ENCODE peak calls at places on chromosomes 2 and 18, in eight cellular contexts. One of them, this sample, is unnamed.
A peak's percentile ranks its signal among the peaks of the same experiment; 100 is the strongest.

GRCh38 chr2:119474371-119475224 is 42.9 kb downstream of the TMEM37 start:
- DNase-seq in uterus: no peak
- DNase-seq in WTC11: no peak
- DNase-seq in AG10803: no peak
- DNase-seq in activated CD8-positive, alpha-beta T cell treated with anti-CD3 and anti-CD28 coated beads for 36 hours: no peak
- DNase-seq in left lung: no peak
- DNase-seq in IMR-90: no peak
- DNase-seq in mesothelial cell of epicardium: no peak
- DNase-seq in this sample: no peak

GRCh38 chr2:238763471-238763995 is 84.4 kb upstream of the TWIST2 start:
- DNase-seq in activated CD8-positive, alpha-beta T cell treated with anti-CD3 and anti-CD28 coated beads for 36 hours: no peak
- DNase-seq in left lung: no peak
- DNase-seq in AG10803: no peak
- DNase-seq in uterus: no peak
- DNase-seq in mesothelial cell of epicardium: no peak
- DNase-seq in IMR-90: no peak
- DNase-seq in WTC11: no peak
- DNase-seq in this sample: no peak

GRCh38 chr2:169363570-169364150 is 1.3 kb upstream of the LRP2 start:
- DNase-seq in activated CD8-positive, alpha-beta T cell treated with anti-CD3 and anti-CD28 coated beads for 36 hours: peak; percentile 79
- DNase-seq in AG10803: no peak
- DNase-seq in WTC11: peak; percentile 47
- DNase-seq in left lung: peak; percentile 65
- DNase-seq in uterus: no peak
- DNase-seq in IMR-90: no peak
- DNase-seq in mesothelial cell of epicardium: peak; percentile 53
- DNase-seq in this sample: peak; percentile 34

GRCh38 chr2:237488901-237489860 is 2.1 kb downstream of the MLPH start:
- DNase-seq in AG10803: peak; percentile 41
- DNase-seq in activated CD8-positive, alpha-beta T cell treated with anti-CD3 and anti-CD28 coated beads for 36 hours: no peak
- DNase-seq in uterus: no peak
- DNase-seq in IMR-90: peak; percentile 45
- DNase-seq in mesothelial cell of epicardium: no peak
- DNase-seq in WTC11: no peak
- DNase-seq in left lung: no peak
- DNase-seq in this sample: no peak

GRCh38 chr2:187862715-187863114 is 308.5 kb upstream of the TFPI start:
- DNase-seq in AG10803: no peak
- DNase-seq in mesothelial cell of epicardium: no peak
- DNase-seq in WTC11: no peak
- DNase-seq in uterus: no peak
- DNase-seq in IMR-90: no peak
- DNase-seq in activated CD8-positive, alpha-beta T cell treated with anti-CD3 and anti-CD28 coated beads for 36 hours: no peak
- DNase-seq in left lung: no peak
- DNase-seq in this sample: no peak

GRCh38 chr2:99489758-99490087 is at the start of gene REV1:
- DNase-seq in mesothelial cell of epicardium: no peak
- DNase-seq in WTC11: no peak
- DNase-seq in AG10803: no peak
- DNase-seq in uterus: no peak
- DNase-seq in activated CD8-positive, alpha-beta T cell treated with anti-CD3 and anti-CD28 coated beads for 36 hours: no peak
- DNase-seq in IMR-90: no peak
- DNase-seq in left lung: no peak
- DNase-seq in this sample: no peak

GRCh38 chr2:120434487-120434886 is 88.6 kb downstream of the INHBB start:
- DNase-seq in left lung: no peak
- DNase-seq in AG10803: peak; percentile 95
- DNase-seq in WTC11: no peak
- DNase-seq in uterus: no peak
- DNase-seq in activated CD8-positive, alpha-beta T cell treated with anti-CD3 and anti-CD28 coated beads for 36 hours: no peak
- DNase-seq in IMR-90: no peak
- DNase-seq in mesothelial cell of epicardium: no peak
- DNase-seq in this sample: no peak

GRCh38 chr18:4599312-4599711 is 144.2 kb upstream of the DLGAP1 start:
- DNase-seq in AG10803: no peak
- DNase-seq in IMR-90: no peak
- DNase-seq in WTC11: peak; percentile 51
- DNase-seq in mesothelial cell of epicardium: no peak
- DNase-seq in left lung: no peak
- DNase-seq in activated CD8-positive, alpha-beta T cell treated with anti-CD3 and anti-CD28 coated beads for 36 hours: no peak
- DNase-seq in uterus: no peak
- DNase-seq in this sample: no peak

GRCh38 chr18:14970027-14970426 is 222.1 kb downstream of the ANKRD30B start:
- DNase-seq in activated CD8-positive, alpha-beta T cell treated with anti-CD3 and anti-CD28 coated beads for 36 hours: no peak
- DNase-seq in mesothelial cell of epicardium: no peak
- DNase-seq in WTC11: no peak
- DNase-seq in left lung: no peak
- DNase-seq in IMR-90: no peak
- DNase-seq in AG10803: peak; percentile 50
- DNase-seq in uterus: no peak
- DNase-seq in this sample: no peak

GRCh38 chr2:23375448-23375847 is 9.5 kb upstream of the KLHL29 start:
- DNase-seq in WTC11: no peak
- DNase-seq in left lung: no peak
- DNase-seq in uterus: no peak
- DNase-seq in AG10803: no peak
- DNase-seq in mesothelial cell of epicardium: no peak
- DNase-seq in activated CD8-positive, alpha-beta T cell treated with anti-CD3 and anti-CD28 coated beads for 36 hours: no peak
- DNase-seq in IMR-90: peak; percentile 24
- DNase-seq in this sample: no peak

GRCh38 chr2:29477186-29477585 is 362.0 kb downstream of the CLIP4 start:
- DNase-seq in activated CD8-positive, alpha-beta T cell treated with anti-CD3 and anti-CD28 coated beads for 36 hours: no peak
- DNase-seq in WTC11: no peak
- DNase-seq in AG10803: peak; percentile 24
- DNase-seq in IMR-90: no peak
- DNase-seq in left lung: no peak
- DNase-seq in uterus: no peak
- DNase-seq in mesothelial cell of epicardium: no peak
- DNase-seq in this sample: no peak

GRCh38 chr2:6309415-6310185 is 556.1 kb downstream of the CMPK2 start:
- DNase-seq in WTC11: no peak
- DNase-seq in AG10803: no peak
- DNase-seq in IMR-90: no peak
- DNase-seq in mesothelial cell of epicardium: no peak
- DNase-seq in activated CD8-positive, alpha-beta T cell treated with anti-CD3 and anti-CD28 coated beads for 36 hours: no peak
- DNase-seq in uterus: no peak
- DNase-seq in left lung: no peak
- DNase-seq in this sample: no peak

GRCh38 chr2:152814475-152815030 is 96.1 kb downstream of the ARL6IP6 start:
- DNase-seq in mesothelial cell of epicardium: no peak
- DNase-seq in AG10803: no peak
- DNase-seq in uterus: no peak
- DNase-seq in IMR-90: no peak
- DNase-seq in WTC11: no peak
- DNase-seq in left lung: no peak
- DNase-seq in activated CD8-positive, alpha-beta T cell treated with anti-CD3 and anti-CD28 coated beads for 36 hours: no peak
- DNase-seq in this sample: no peak

GRCh38 chr18:49500136-49500921 is 13.3 kb upstream of the C18orf32 start:
- DNase-seq in AG10803: no peak
- DNase-seq in WTC11: no peak
- DNase-seq in mesothelial cell of epicardium: no peak
- DNase-seq in IMR-90: no peak
- DNase-seq in activated CD8-positive, alpha-beta T cell treated with anti-CD3 and anti-CD28 coated beads for 36 hours: no peak
- DNase-seq in uterus: no peak
- DNase-seq in left lung: no peak
- DNase-seq in this sample: no peak

GRCh38 chr2:2876350-2877042 is 501.1 kb downstream of the EIPR1 start:
- DNase-seq in AG10803: no peak
- DNase-seq in mesothelial cell of epicardium: no peak
- DNase-seq in activated CD8-positive, alpha-beta T cell treated with anti-CD3 and anti-CD28 coated beads for 36 hours: no peak
- DNase-seq in IMR-90: no peak
- DNase-seq in uterus: no peak
- DNase-seq in left lung: no peak
- DNase-seq in WTC11: no peak
- DNase-seq in this sample: no peak

GRCh38 chr2:157444643-157445040 is 753 bp upstream of the CYTIP start:
- DNase-seq in uterus: no peak
- DNase-seq in activated CD8-positive, alpha-beta T cell treated with anti-CD3 and anti-CD28 coated beads for 36 hours: peak; percentile 68
- DNase-seq in IMR-90: no peak
- DNase-seq in AG10803: no peak
- DNase-seq in mesothelial cell of epicardium: no peak
- DNase-seq in left lung: no peak
- DNase-seq in WTC11: no peak
- DNase-seq in this sample: no peak

GRCh38 chr2:121052023-121052422 is 233.0 kb downstream of the TFCP2L1 start:
- DNase-seq in activated CD8-positive, alpha-beta T cell treated with anti-CD3 and anti-CD28 coated beads for 36 hours: no peak
- DNase-seq in AG10803: no peak
- DNase-seq in uterus: no peak
- DNase-seq in IMR-90: no peak
- DNase-seq in left lung: peak; percentile 19
- DNase-seq in WTC11: no peak
- DNase-seq in mesothelial cell of epicardium: no peak
- DNase-seq in this sample: no peak

GRCh38 chr18:28584726-28585125 is 407.8 kb upstream of the CDH2 start:
- DNase-seq in uterus: no peak
- DNase-seq in WTC11: peak; percentile 17
- DNase-seq in IMR-90: peak; percentile 65
- DNase-seq in mesothelial cell of epicardium: no peak
- DNase-seq in left lung: no peak
- DNase-seq in AG10803: peak; percentile 82
- DNase-seq in activated CD8-positive, alpha-beta T cell treated with anti-CD3 and anti-CD28 coated beads for 36 hours: no peak
- DNase-seq in this sample: no peak

GRCh38 chr2:224749136-224749535 is 33.0 kb upstream of the CCDC195 start:
- DNase-seq in left lung: no peak
- DNase-seq in mesothelial cell of epicardium: no peak
- DNase-seq in IMR-90: no peak
- DNase-seq in WTC11: no peak
- DNase-seq in activated CD8-positive, alpha-beta T cell treated with anti-CD3 and anti-CD28 coated beads for 36 hours: no peak
- DNase-seq in AG10803: no peak
- DNase-seq in uterus: no peak
- DNase-seq in this sample: no peak
- TF ChIP-seq CTCF in left lung: no peak
- TF ChIP-seq CTCF in mesothelial cell of epicardium: no peak
- TF ChIP-seq CTCF in IMR-90: no peak
- TF ChIP-seq CTCF in WTC11: no peak
- TF ChIP-seq CTCF in activated CD8-positive, alpha-beta T cell treated with anti-CD3 and anti-CD28 coated beads for 36 hours: no peak
- TF ChIP-seq CTCF in AG10803: peak; percentile 35
- TF ChIP-seq CTCF in uterus: no peak
- TF ChIP-seq CTCF in this sample: no peak

DNA sequence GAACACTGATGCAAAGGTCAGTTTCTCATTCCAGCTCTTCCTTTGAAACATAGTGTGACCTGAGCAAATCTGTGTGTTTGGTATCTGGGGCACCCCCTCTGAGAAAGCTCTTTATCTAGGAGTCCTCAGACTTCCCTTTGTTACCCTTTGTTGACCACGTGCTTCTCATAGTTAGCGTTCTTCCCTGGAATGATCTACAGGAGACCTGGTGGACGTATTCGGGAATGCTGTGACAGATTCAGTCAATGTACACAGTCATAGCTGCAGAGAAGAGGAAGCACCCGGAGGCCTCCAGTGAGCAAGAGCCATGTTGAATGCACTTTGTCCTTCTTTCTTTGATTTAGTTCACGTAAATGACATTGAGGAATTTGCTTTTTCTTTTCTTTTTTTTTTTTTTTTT is 10.7 kb upstream of the CHMP1B start:
- DNase-seq in AG10803: no peak
- DNase-seq in left lung: no peak
- DNase-seq in uterus: no peak
- DNase-seq in mesothelial cell of epicardium: no peak
- DNase-seq in activated CD8-positive, alpha-beta T cell treated with anti-CD3 and anti-CD28 coated beads for 36 hours: no peak
- DNase-seq in IMR-90: no peak
- DNase-seq in WTC11: no peak
- DNase-seq in this sample: no peak
- TF ChIP-seq CTCF in AG10803: no peak
- TF ChIP-seq CTCF in left lung: no peak
- TF ChIP-seq CTCF in uterus: no peak
- TF ChIP-seq CTCF in mesothelial cell of epicardium: no peak
- TF ChIP-seq CTCF in activated CD8-positive, alpha-beta T cell treated with anti-CD3 and anti-CD28 coated beads for 36 hours: no peak
- TF ChIP-seq CTCF in IMR-90: no peak
- TF ChIP-seq CTCF in WTC11: no peak
- TF ChIP-seq CTCF in this sample: no peak

DNA sequence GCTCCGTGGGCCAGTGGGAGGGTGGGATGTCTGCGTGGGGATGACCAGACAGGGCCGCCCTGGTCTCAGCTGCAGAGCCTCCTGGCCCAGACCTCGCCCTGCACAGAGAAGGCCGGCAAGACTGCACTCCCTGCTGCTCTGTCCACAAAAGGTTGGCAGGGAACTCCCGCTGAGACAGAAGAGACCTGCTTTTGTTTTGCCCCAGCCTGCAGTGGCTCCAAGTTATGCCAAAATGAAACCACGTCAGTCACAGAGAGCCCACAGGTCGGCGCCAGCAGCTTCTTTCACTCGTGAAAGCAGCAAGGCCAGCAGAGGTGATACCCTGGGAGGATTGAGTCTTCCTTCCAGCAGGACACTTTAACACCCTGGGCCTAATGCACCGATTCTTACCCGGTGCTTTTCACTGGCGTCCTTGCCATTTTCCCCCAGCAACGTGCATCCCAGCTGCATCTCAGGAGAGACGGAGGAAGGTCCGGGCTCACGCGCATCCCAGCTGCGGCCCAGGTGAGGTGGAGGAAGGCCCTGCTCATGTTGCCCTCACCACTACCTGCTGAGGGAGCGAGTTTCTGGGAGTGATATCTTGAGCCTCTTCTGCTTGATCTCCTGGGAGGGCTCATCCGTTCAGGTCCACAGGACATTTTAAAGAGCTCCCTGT is 22.1 kb upstream of the CTDP1 start:
- DNase-seq in activated CD8-positive, alpha-beta T cell treated with anti-CD3 and anti-CD28 coated beads for 36 hours: no peak
- DNase-seq in mesothelial cell of epicardium: no peak
- DNase-seq in WTC11: no peak
- DNase-seq in AG10803: no peak
- DNase-seq in left lung: no peak
- DNase-seq in uterus: no peak
- DNase-seq in IMR-90: no peak
- DNase-seq in this sample: no peak
- TF ChIP-seq CTCF in activated CD8-positive, alpha-beta T cell treated with anti-CD3 and anti-CD28 coated beads for 36 hours: no peak
- TF ChIP-seq CTCF in mesothelial cell of epicardium: no peak
- TF ChIP-seq CTCF in WTC11: no peak
- TF ChIP-seq CTCF in AG10803: no peak
- TF ChIP-seq CTCF in left lung: no peak
- TF ChIP-seq CTCF in uterus: no peak
- TF ChIP-seq CTCF in IMR-90: no peak
- TF ChIP-seq CTCF in this sample: no peak

GRCh38 chr18:36408606-36409005 is 111.1 kb downstream of the FHOD3 start:
- DNase-seq in WTC11: no peak
- DNase-seq in activated CD8-positive, alpha-beta T cell treated with anti-CD3 and anti-CD28 coated beads for 36 hours: no peak
- DNase-seq in mesothelial cell of epicardium: no peak
- DNase-seq in IMR-90: no peak
- DNase-seq in left lung: no peak
- DNase-seq in AG10803: no peak
- DNase-seq in uterus: no peak
- DNase-seq in this sample: no peak

GRCh38 chr18:36409779-36410178 is 112.3 kb downstream of the FHOD3 start:
- DNase-seq in WTC11: no peak
- DNase-seq in IMR-90: no peak
- DNase-seq in uterus: no peak
- DNase-seq in AG10803: no peak
- DNase-seq in mesothelial cell of epicardium: no peak
- DNase-seq in activated CD8-positive, alpha-beta T cell treated with anti-CD3 and anti-CD28 coated beads for 36 hours: no peak
- DNase-seq in left lung: no peak
- DNase-seq in this sample: no peak

GRCh38 chr18:36412778-36413177 is 115.3 kb downstream of the FHOD3 start:
- DNase-seq in IMR-90: no peak
- DNase-seq in mesothelial cell of epicardium: no peak
- DNase-seq in left lung: no peak
- DNase-seq in uterus: no peak
- DNase-seq in activated CD8-positive, alpha-beta T cell treated with anti-CD3 and anti-CD28 coated beads for 36 hours: no peak
- DNase-seq in AG10803: no peak
- DNase-seq in WTC11: peak; percentile 33
- DNase-seq in this sample: no peak

GRCh38 chr18:36410346-36410745 is 112.8 kb downstream of the FHOD3 start:
- DNase-seq in AG10803: no peak
- DNase-seq in activated CD8-positive, alpha-beta T cell treated with anti-CD3 and anti-CD28 coated beads for 36 hours: no peak
- DNase-seq in left lung: no peak
- DNase-seq in mesothelial cell of epicardium: no peak
- DNase-seq in IMR-90: no peak
- DNase-seq in uterus: no peak
- DNase-seq in WTC11: no peak
- DNase-seq in this sample: no peak

GRCh38 chr18:36411745-36412168 is 114.2 kb downstream of the FHOD3 start:
- DNase-seq in WTC11: peak; percentile 73
- DNase-seq in AG10803: no peak
- DNase-seq in IMR-90: peak; percentile 19
- DNase-seq in activated CD8-positive, alpha-beta T cell treated with anti-CD3 and anti-CD28 coated beads for 36 hours: peak; percentile 7
- DNase-seq in mesothelial cell of epicardium: no peak
- DNase-seq in left lung: no peak
- DNase-seq in uterus: no peak
- DNase-seq in this sample: no peak
- TF ChIP-seq CTCF in WTC11: peak; percentile 31
- TF ChIP-seq CTCF in AG10803: peak; percentile 47
- TF ChIP-seq CTCF in IMR-90: peak; percentile 46
- TF ChIP-seq CTCF in activated CD8-positive, alpha-beta T cell treated with anti-CD3 and anti-CD28 coated beads for 36 hours: no peak
- TF ChIP-seq CTCF in mesothelial cell of epicardium: no peak
- TF ChIP-seq CTCF in left lung: no peak
- TF ChIP-seq CTCF in uterus: no peak
- TF ChIP-seq CTCF in this sample: no peak

This sample was measured in omental fat pad.